ENCODE peak calls at places on chromosomes 2 and 18, in seven cellular contexts. O, Q, E, J, Z, R and P are unnamed samples.

GRCh38 chr2:96819101-96819875 is 3.2 kb downstream of the CNNM3 start:
- DNase-seq in O (no peak), Q (no peak), E (no peak), J (peak; percentile 62), Z (no peak), R (peak; percentile 85), P (no peak)

GRCh38 chr2:202377308-202377736 is 1.2 kb downstream of the BMPR2 start:
- DNase-seq in O (peak; percentile 56), Q (peak; percentile 55), E (peak; percentile 72), J (peak; percentile 65), Z (peak; percentile 12), R (peak; percentile 46), P (peak; percentile 13)

GRCh38 chr2:42117923-42118758 is 51.0 kb upstream of the EML4 start:
- DNase-seq in O (no peak), Q (peak; percentile 75), E (peak; percentile 89), J (no peak), Z (no peak), R (no peak), P (no peak)

GRCh38 chr18:8450013-8450412 is 159.2 kb upstream of the RAB12 start:
- DNase-seq in O (no peak), Q (peak; percentile 3), E (peak; percentile 35), J (no peak), Z (no peak), R (no peak), P (no peak)

GRCh38 chr2:3430211-3430610 is 50.7 kb downstream of the TRAPPC12 start:
- DNase-seq in O (no peak), Q (no peak), E (peak; percentile 10), J (no peak), Z (no peak), R (no peak), P (no peak)

GRCh38 chr2:108975613-108976435 is 13.2 kb downstream of the EDAR start:
- DNase-seq in O (no peak), Q (no peak), E (no peak), J (no peak), Z (no peak), R (no peak), P (no peak)

GRCh38 chr2:217286833-217287232 is 427.0 kb upstream of the TNP1 start:
- DNase-seq in O (no peak), Q (peak; percentile 62), E (peak; percentile 63), J (no peak), Z (no peak), R (no peak), P (no peak)

GRCh38 chr2:8654483-8654882 is 27.4 kb upstream of the ID2 start:
- DNase-seq in O (no peak), Q (no peak), E (no peak), J (no peak), Z (no peak), R (no peak), P (no peak)

GRCh38 chr2:100070078-100070477 is 72.3 kb downstream of the AFF3 start:
- DNase-seq in O (no peak), Q (peak; percentile 59), E (no peak), J (no peak), Z (no peak), R (no peak), P (no peak)

DNA sequence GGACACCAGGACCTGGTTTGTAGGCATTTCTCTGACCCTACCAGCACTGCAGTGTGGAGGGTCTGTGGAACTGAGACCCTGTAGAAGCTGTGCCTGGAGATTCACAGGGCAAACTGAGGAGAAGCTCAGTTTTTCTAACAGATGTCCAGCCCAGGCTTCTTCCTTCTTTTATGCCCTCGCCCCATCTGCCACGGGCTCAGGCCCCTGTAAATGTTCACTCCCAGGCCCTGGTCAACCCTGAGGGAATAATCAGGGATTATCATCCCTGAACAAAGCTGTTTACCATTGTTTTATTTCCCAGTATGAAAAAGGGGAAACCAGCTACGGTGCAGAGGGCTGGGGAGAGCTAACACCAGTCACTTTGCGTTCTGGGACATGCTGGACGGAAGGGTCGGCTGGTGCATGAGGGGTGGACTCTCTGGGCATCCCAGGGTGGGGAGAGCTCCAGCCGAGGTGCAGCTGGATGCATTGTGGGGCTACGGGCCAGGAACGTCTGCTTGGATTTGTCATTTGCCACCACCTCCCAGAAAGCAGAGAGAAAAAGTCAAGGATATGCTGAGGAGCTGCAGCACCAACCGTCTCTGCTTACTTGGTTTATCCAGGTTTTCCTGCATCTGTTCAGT is 183.8 kb downstream of the TFCP2L1 start:
- DNase-seq in O (no peak), Q (no peak), E (no peak), J (no peak), Z (no peak), R (no peak), P (no peak)
- H3K27me3 ChIP-seq in O (no peaks in the 10 kb centered on the region), Q (peaks cover 81% of the 10 kb centered on the region), E (peaks cover 9% of the 10 kb centered on the region), J (peaks cover 31% of the 10 kb centered on the region), Z (no peaks in the 10 kb centered on the region), R (peaks cover 3% of the 10 kb centered on the region), P (no peaks in the 10 kb centered on the region)

GRCh38 chr2:224893848-224894247 is 148.4 kb downstream of the DOCK10 start:
- DNase-seq in O (no peak), Q (no peak), E (no peak), J (no peak), Z (no peak), R (no peak), P (no peak)
- H3K36me3 ChIP-seq in O (no peaks in the 10 kb centered on the region), Q (peaks cover 64% of the 10 kb centered on the region), E (peaks cover 5% of the 10 kb centered on the region), J (peaks cover 4% of the 10 kb centered on the region), Z (peaks cover 66% of the 10 kb centered on the region), R (no peaks in the 10 kb centered on the region), P (peaks cover 36% of the 10 kb centered on the region)

GRCh38 chr18:12027046-12027445 is 45.7 kb downstream of the IMPA2 start:
- DNase-seq in O (no peak), Q (no peak), E (no peak), J (no peak), Z (no peak), R (peak; percentile 91), P (no peak)

GRCh38 chr18:12028674-12029073 is 47.4 kb downstream of the IMPA2 start:
- DNase-seq in O (no peak), Q (no peak), E (no peak), J (peak; percentile 31), Z (no peak), R (peak; percentile 60), P (no peak)

GRCh38 chr18:12027480-12027879 is 46.2 kb downstream of the IMPA2 start:
- DNase-seq in O (no peak), Q (no peak), E (no peak), J (no peak), Z (no peak), R (no peak), P (no peak)

GRCh38 chr18:12026562-12026961 is 45.3 kb downstream of the IMPA2 start:
- DNase-seq in O (no peak), Q (no peak), E (no peak), J (no peak), Z (no peak), R (peak; percentile 82), P (no peak)

DNA sequence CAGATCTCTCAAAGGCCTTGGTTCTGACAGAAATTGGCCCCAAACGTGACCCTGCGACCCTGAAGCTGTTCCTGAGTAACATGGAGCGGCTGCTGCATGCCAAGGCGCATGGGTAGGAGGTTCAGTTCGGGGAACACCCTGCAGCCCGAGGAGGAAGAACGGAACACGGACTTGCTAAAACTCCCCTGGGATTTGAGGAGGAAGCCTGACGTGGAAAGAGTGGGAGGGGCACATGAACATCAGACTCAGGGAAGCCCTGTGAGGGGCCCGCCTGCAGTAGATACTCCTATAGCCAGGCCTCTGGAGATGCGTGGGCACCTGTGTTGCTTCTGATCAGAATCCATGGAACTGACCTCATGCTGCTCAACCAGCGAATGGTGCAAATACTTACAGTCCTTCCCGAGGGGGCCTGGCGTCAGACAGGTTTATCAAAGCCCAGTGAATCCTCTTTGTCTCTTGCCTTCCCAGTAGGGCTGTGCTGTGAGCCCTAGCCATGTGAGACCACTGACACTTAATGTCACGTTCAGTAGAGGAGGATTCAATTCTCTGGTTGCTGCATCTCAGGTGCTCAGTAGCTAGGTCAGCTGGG is 46.8 kb downstream of the IMPA2 start:
- DNase-seq in O (no peak), Q (no peak), E (no peak), J (no peak), Z (no peak), R (no peak), P (no peak)
- H3K27ac ChIP-seq in O (peak overlapping the region; percentile 26), Q (no peak overlapping the region), E (no peak overlapping the region), J (no peak overlapping the region), Z (no peak overlapping the region), R (peak overlapping the region; percentile 92), P (no peak overlapping the region)

GRCh38 chr2:237341872-237342271 is 72.1 kb downstream of the COL6A3 start:
- DNase-seq in O (no peak), Q (peak; percentile 71), E (peak; percentile 50), J (no peak), Z (no peak), R (no peak), P (no peak)

GRCh38 chr2:237333748-237334147 is 80.2 kb downstream of the COL6A3 start:
- DNase-seq in O (no peak), Q (no peak), E (no peak), J (no peak), Z (no peak), R (no peak), P (no peak)

GRCh38 chr2:237336131-237336530 is 77.8 kb downstream of the COL6A3 start:
- DNase-seq in O (no peak), Q (no peak), E (no peak), J (no peak), Z (no peak), R (no peak), P (no peak)

DNA sequence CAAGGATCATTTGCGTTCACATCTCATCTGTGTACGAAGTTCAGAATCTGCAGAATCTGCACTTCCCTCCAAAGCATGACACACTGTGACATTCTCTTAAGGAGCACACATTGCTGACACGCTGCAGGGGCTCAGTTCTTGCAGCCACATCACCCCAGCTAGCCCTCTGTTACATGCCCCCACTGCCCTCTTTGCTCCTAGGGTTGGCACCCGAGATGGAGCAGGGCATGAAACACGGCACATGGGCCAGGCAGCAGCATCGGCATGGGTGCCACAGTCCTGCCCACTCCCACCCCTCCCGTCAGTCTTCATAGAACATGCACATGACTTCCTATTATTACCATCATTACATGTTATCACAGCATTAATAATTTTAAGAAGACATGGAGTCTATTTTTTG is 76.4 kb downstream of the COL6A3 start:
- DNase-seq in O (no peak), Q (no peak), E (no peak), J (no peak), Z (no peak), R (no peak), P (no peak)
- H3K27me3 ChIP-seq in O (no peaks in the 10 kb centered on the region), Q (no peaks in the 10 kb centered on the region), E (no peaks in the 10 kb centered on the region), J (no peaks in the 10 kb centered on the region), Z (no peaks in the 10 kb centered on the region), R (no peaks in the 10 kb centered on the region), P (no peaks in the 10 kb centered on the region)